ENCODE peak calls at places on chromosomes 11 and 22, in five cellular contexts. O is sigmoid colon, J is tibial artery, Y is tibial nerve, X is adrenal gland. C is an unnamed sample.

GRCh38 chr11:74462009-74462408 is 5.3 kb downstream of the KCNE3 start:
- DNase-seq in O (peak; percentile 89), J (peak; percentile 84), Y (peak; percentile 39), X (peak; percentile 80), C (peak; percentile 80)

GRCh38 chr22:47966316-47966715 is 1203.9 kb downstream of the TBC1D22A start:
- DNase-seq in O (no peak), J (no peak), Y (no peak), X (no peak), C (no peak)

GRCh38 chr11:12122083-12122482 is 11.7 kb downstream of the MICAL2 start:
- DNase-seq in O (no peak), J (no peak), Y (no peak), X (no peak), C (no peak)

GRCh38 chr11:35009191-35009940 is 92.9 kb downstream of the PDHX start:
- DNase-seq in O (no peak), J (no peak), Y (no peak), X (no peak), C (peak; percentile 85)

GRCh38 chr22:20803696-20804324 is 29.9 kb downstream of the SERPIND1 start:
- DNase-seq in O (no peak), J (peak; percentile 38), Y (no peak), X (no peak), C (peak; percentile 28)

GRCh38 chr11:17267576-17267975 is 9.0 kb upstream of the NUCB2 start:
- DNase-seq in O (no peak), J (no peak), Y (no peak), X (no peak), C (no peak)

GRCh38 chr22:39646614-39647210 is 76.2 kb downstream of the CACNA1I start:
- DNase-seq in O (no peak), J (no peak), Y (no peak), X (no peak), C (no peak)

GRCh38 chr11:119375629-119376196 is 5.8 kb downstream of the USP2 start:
- DNase-seq in O (peak; percentile 84), J (peak; percentile 96), Y (peak; percentile 63), X (peak; percentile 92), C (peak; percentile 94)

GRCh38 chr11:107857550-107858216 is 904 bp downstream of the SLC35F2 start:
- DNase-seq in O (peak; percentile 48), J (no peak), Y (no peak), X (no peak), C (no peak)

GRCh38 chr11:69365567-69365966 is 71.6 kb downstream of the MYEOV start:
- DNase-seq in O (no peak), J (no peak), Y (no peak), X (no peak), C (no peak)

GRCh38 chr11:68032003-68032402 is 1.5 kb downstream of the NDUFS8 start:
- DNase-seq in O (no peak), J (no peak), Y (no peak), X (no peak), C (no peak)

GRCh38 chr11:68028802-68029475 is 1.5 kb upstream of the NDUFS8 start:
- DNase-seq in O (no peak), J (no peak), Y (no peak), X (no peak), C (no peak)

GRCh38 chr11:68030318-68031135 is at the start of gene NDUFS8:
- DNase-seq in O (peak; percentile 99), J (peak; percentile 98), Y (peak; percentile 95), X (peak; percentile 97), C (peak; percentile 96)

GRCh38 chr11:68032997-68033707 is 2.7 kb downstream of the NDUFS8 start:
- DNase-seq in O (no peak), J (no peak), Y (no peak), X (no peak), C (no peak)

DNA sequence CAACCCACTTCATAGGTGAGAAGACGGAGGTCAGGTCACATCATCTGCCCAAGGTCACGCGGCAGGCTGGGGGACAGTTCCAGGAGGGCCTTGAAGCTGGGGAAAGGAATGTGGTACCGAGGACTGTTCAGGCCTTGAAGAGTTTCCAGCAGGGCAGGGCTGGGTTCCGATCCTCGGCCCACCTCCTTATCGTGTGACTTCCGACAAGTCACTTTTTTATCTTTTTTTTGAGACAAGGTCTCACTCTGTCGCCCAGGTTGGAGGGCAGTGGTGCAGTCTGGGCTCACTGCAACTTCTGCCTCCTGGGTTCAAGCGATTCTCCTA is 617 bp downstream of the NDUFS8 start:
- DNase-seq in O (no peak), J (no peak), Y (no peak), X (peak; percentile 73), C (peak; percentile 39)
- TF ChIP-seq CTCF in O (no peak), J (no peak), Y (no peak), X (no peak), C (no peak)

GRCh38 chr11:59769828-59770227 is 14.7 kb downstream of the STX3 start:
- DNase-seq in O (no peak), J (no peak), Y (no peak), X (no peak), C (no peak)

GRCh38 chr11:59765068-59765770 is 10.0 kb downstream of the STX3 start:
- DNase-seq in O (no peak), J (no peak), Y (no peak), X (no peak), C (no peak)

GRCh38 chr11:59769086-59769485 is 13.9 kb downstream of the STX3 start:
- DNase-seq in O (no peak), J (no peak), Y (no peak), X (no peak), C (no peak)

GRCh38 chr11:59766542-59766941 is 11.4 kb downstream of the STX3 start:
- DNase-seq in O (no peak), J (no peak), Y (no peak), X (no peak), C (no peak)

DNA sequence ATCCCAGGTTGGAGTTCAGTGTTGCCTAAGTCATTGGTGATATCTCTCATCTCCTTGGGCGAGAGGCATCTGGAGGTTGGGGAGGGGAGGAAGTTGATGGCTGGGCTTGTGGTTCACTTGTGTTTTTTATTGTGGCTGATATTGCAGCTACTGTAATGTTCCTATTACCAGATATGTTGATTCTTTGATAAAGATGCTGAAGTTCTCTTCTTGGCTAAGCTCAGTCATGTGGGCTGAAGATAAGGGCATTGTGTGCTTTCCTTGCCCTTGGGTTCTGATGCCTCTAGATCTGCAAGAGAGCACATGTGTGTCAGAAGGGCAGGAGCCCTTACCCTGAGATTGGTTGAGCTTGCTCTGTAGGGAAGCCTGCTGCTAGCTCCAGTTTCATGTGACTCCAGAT is 12.0 kb downstream of the STX3 start:
- DNase-seq in O (no peak), J (no peak), Y (no peak), X (no peak), C (no peak)
- H3K4me1 ChIP-seq in O (no peaks in the 10 kb centered on the region), J (no peaks in the 10 kb centered on the region), Y (no peaks in the 10 kb centered on the region), X (peaks cover 33% of the 10 kb centered on the region), C (no peaks in the 10 kb centered on the region)

GRCh38 chr22:41908409-41909289 is 6.2 kb downstream of the SHISA8 start:
- DNase-seq in O (no peak), J (no peak), Y (no peak), X (peak; percentile 59), C (no peak)
- TF ChIP-seq CTCF in O (no peak), J (no peak), Y (no peak), X (no peak), C (no peak)

DNA sequence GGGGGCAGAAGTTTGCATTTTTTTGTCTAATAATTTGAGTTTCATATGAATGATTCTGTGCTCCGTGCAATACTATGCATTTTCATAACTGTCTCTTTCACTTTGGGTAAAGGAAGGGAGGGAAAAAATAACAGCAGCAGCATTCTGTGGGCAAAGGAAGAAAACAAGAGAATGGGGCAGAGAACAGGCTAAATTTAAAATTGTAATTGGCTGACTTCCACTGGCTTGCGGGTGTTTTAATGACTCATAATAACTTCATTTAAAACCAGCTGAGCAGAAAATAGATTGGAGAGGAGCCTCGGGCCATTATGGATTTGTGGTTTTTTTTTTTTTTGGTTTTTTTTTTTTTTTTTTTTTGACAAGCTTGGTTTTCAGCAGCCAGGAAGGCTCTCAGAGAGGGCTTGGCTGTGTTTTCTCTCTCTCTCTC is 107.4 kb downstream of the ZBTB16 start:
- DNase-seq in O (peak; percentile 82), J (peak; percentile 62), Y (peak; percentile 14), X (peak; percentile 67), C (no peak)
- H3K4me1 ChIP-seq in O (peaks cover 94% of the 10 kb centered on the region), J (peaks cover 26% of the 10 kb centered on the region), Y (peaks cover 99% of the 10 kb centered on the region), X (peaks cover 95% of the 10 kb centered on the region), C (peaks cover 70% of the 10 kb centered on the region)

C was measured in uterus.